ENCODE peak calls at places on chromosomes 13 and 19, in eight cellular contexts. N is body of pancreas, V is neuronal stem cell, K is transverse colon, F is neural progenitor cell, O is MG63, U is spleen, J is brain microvascular endothelial cell. L is an unnamed sample. For H3K36me3, the result is how much of the 10 kb centered on the place peaks cover.

GRCh38 chr19:44712864-44713515 is 14.0 kb downstream of the CEACAM16 start:
- DNase-seq in N (no peak), V (no peak), K (no peak), F (no peak), O (no peak), U (no peak), J (no peak), L (no peak)

GRCh38 chr13:84655677-84656076 is 773.4 kb upstream of the SLITRK1 start:
- DNase-seq in N (no peak), V (no peak), K (no peak), F (no peak), O (no peak), U (no peak), J (peak), L (no peak)

GRCh38 chr13:113854238-113855011 is 9.5 kb downstream of the GAS6 start:
- DNase-seq in N (peak), V (no peak), K (no peak), F (no peak), O (peak), U (peak), J (no peak), L (no peak)

GRCh38 chr19:38685666-38686529 is 38.4 kb downstream of the ACTN4 start:
- DNase-seq in N (peak), V (no peak), K (no peak), F (peak), O (peak), U (no peak), J (peak), L (no peak)

GRCh38 chr13:99585609-99586008 is 84.3 kb downstream of the TM9SF2 start:
- DNase-seq in N (no peak), V (no peak), K (no peak), F (no peak), O (no peak), U (no peak), J (no peak), L (no peak)

GRCh38 chr13:99124695-99125334 is 75.8 kb upstream of the UBAC2 start:
- DNase-seq in N (no peak), V (no peak), K (no peak), F (no peak), O (peak), U (no peak), J (peak), L (peak)

GRCh38 chr13:36891752-36892151 is 28.3 kb downstream of the SMAD9 start:
- DNase-seq in N (no peak), V (no peak), K (no peak), F (no peak), O (no peak), U (no peak), J (no peak), L (no peak)

GRCh38 chr13:23289917-23290357 is 109.2 kb downstream of the SGCG start:
- DNase-seq in N (no peak), V (no peak), K (no peak), F (no peak), O (peak), U (no peak), J (peak), L (no peak)

GRCh38 chr13:51057001-51057400 is 54.1 kb downstream of the C13orf42 start:
- DNase-seq in N (no peak), V (no peak), K (no peak), F (no peak), O (no peak), U (no peak), J (no peak), L (no peak)

GRCh38 chr19:29858000-29858596 is 46.3 kb downstream of the CCNE1 start:
- DNase-seq in N (peak), V (no peak), K (peak), F (peak), O (no peak), U (no peak), J (no peak), L (no peak)

GRCh38 chr19:38425222-38425809 is 703 bp downstream of the RASGRP4 start:
- DNase-seq in N (no peak), V (no peak), K (no peak), F (no peak), O (no peak), U (no peak), J (no peak), L (no peak)

GRCh38 chr19:5691205-5691929 is 1.3 kb downstream of the RPL36 start:
- DNase-seq in N (peak), V (no peak), K (peak), F (peak), O (peak), U (peak), J (no peak), L (no peak)

GRCh38 chr19:44875666-44876418 is 15.2 kb upstream of the TOMM40 start:
- DNase-seq in N (peak), V (no peak), K (peak), F (no peak), O (no peak), U (no peak), J (peak), L (no peak)

GRCh38 chr19:4284176-4284958 is 5.3 kb downstream of the SHD start:
- DNase-seq in N (peak), V (no peak), K (peak), F (peak), O (peak), U (no peak), J (peak), L (no peak)

GRCh38 chr19:13700621-13701020 is 63.7 kb upstream of the MRI1 start:
- DNase-seq in N (no peak), V (no peak), K (no peak), F (no peak), O (no peak), U (no peak), J (no peak), L (no peak)

GRCh38 chr13:99845136-99845874 is 126.3 kb downstream of the ZIC5 start:
- DNase-seq in N (no peak), V (no peak), K (no peak), F (no peak), O (no peak), U (no peak), J (no peak), L (no peak)

GRCh38 chr13:44129418-44129817 is 244.2 kb upstream of the SERP2 start:
- DNase-seq in N (no peak), V (no peak), K (no peak), F (no peak), O (no peak), U (no peak), J (no peak), L (no peak)

GRCh38 chr13:44131069-44131614 is 242.5 kb upstream of the SERP2 start:
- DNase-seq in N (no peak), V (no peak), K (no peak), F (no peak), O (no peak), U (no peak), J (no peak), L (no peak)

GRCh38 chr13:44128522-44128921 is 245.1 kb upstream of the SERP2 start:
- DNase-seq in N (no peak), V (no peak), K (no peak), F (no peak), O (no peak), U (no peak), J (no peak), L (no peak)

GRCh38 chr13:44136693-44137268 is 236.8 kb upstream of the SERP2 start:
- DNase-seq in N (no peak), V (no peak), K (no peak), F (no peak), O (no peak), U (no peak), J (no peak), L (no peak)

DNA sequence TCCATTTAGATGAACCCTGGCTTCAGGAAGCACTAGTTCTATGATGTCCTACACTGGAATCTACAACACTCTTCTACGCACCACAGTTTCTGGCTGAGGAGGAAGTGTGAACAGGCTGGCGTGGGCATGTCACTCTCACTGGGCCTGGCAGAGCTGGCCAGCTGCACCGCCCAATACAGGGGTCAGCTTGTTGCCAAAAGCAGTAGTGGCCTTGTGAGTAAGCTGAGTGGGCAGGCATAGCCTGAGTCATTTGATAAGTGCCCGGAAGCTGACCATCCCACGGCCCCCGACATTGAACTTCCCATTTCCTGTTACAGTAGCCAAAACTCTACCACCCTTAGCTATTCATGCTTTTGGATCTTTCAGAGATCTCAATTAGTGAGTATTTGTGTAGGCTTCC is 240.9 kb upstream of the SERP2 start:
- DNase-seq in N (peak), V (no peak), K (peak), F (no peak), O (peak), U (peak), J (peak), L (no peak)
- H3K4me3 ChIP-seq in N (no peak), V (no peak), K (no peak), F (no peak), O (no peak), U (no peak), J (no peak), L (no peak)

GRCh38 chr19:1392407-1392806 is 8.7 kb downstream of the NDUFS7 start:
- DNase-seq in N (no peak), V (no peak), K (no peak), F (no peak), O (no peak), U (no peak), J (no peak), L (no peak)
- H3K36me3 ChIP-seq in N (under half), V (under half), K (under half), F (under half), O (under half), U (half or more), J (under half), L (under half)

GRCh38 chr19:46296722-46297431 is at the start of gene HIF3A:
- DNase-seq in N (peak), V (peak), K (peak), F (peak), O (no peak), U (peak), J (no peak), L (no peak)
- H3K4me3 ChIP-seq in N (no peak), V (peak), K (peak), F (peak), O (no peak), U (peak), J (peak), L (no peak)

GRCh38 chr19:7442423-7442822 is 46.4 kb downstream of the PEX11G start:
- DNase-seq in N (peak), V (no peak), K (no peak), F (no peak), O (no peak), U (no peak), J (peak), L (no peak)
- H3K36me3 ChIP-seq in N (under half), V (under half), K (half or more), F (under half), O (half or more), U (half or more), J (under half), L (under half)

DNA sequence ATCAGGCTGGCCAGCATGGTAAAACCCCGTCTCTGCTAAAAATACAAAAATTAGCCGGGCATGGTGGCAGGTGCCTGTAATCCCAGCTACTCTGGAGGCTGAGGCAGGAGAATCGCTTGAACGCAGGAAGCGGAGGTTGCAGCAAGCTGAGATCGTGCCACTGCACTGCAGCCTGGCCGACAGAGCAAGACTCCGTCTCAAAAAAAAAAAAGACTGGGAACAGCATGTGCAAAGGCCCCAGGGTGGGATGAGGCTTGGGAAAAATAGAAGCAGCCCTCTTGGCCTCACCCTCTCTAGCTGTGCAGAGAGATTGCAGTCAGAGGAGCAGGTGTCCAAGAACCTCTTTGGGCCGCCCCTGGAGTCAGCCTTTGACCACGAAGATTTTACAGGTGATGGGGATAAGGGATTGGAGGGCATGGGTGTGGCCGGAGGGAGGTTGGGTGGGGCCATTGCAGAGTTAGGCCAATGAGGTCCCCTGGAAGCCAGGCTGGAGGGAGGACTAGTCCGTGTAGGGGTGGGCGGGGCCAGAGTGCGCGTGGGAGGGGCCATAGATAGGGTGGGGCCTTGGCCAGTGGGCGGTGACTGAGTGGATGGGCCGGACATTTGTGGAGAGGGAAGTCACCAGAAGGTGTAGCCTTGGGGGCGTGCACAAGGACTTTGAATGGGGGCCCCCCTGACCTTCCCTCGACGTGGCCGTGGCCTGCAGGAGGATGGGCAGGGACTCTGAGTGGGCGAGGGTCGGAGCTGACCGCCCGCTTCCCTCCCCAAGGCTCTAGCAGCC is 16.9 kb upstream of the B3GNT3 start:
- DNase-seq in N (peak), V (peak), K (peak), F (peak), O (peak), U (peak), J (peak), L (peak)
- H3K4me3 ChIP-seq in N (no peak), V (no peak), K (peak), F (peak), O (no peak), U (no peak), J (peak), L (no peak)